ENCODE peak calls at places on chromosomes 5 and 9, in four cellular contexts. F is GM23338, C is mammary epithelial cell, E is fibroblast of lung. J is an unnamed sample.

GRCh38 chr9:6014668-6015270 is 655 bp downstream of the RANBP6 start:
- DNase-seq in E (peak), C (peak), F (no peak), J (peak)

GRCh38 chr5:166127766-166128565 is 2163.5 kb upstream of the WWC1 start:
- DNase-seq in E (no peak), C (no peak), F (no peak), J (no peak)

GRCh38 chr9:74573792-74574191 is 76.7 kb downstream of the RORB start:
- DNase-seq in F (no peak), C (no peak), E (no peak), J (no peak)

GRCh38 chr5:149213264-149213663 is 58.4 kb upstream of the AFAP1L1 start:
- DNase-seq in C (no peak), E (no peak), F (no peak), J (no peak)

GRCh38 chr5:54701179-54701578 is 183.6 kb downstream of the SNX18 start:
- DNase-seq in E (peak), F (peak), C (peak), J (peak)

GRCh38 chr9:121774715-121775613 is 123.5 kb downstream of the DAB2IP start:
- DNase-seq in E (no peak), F (no peak), C (no peak), J (no peak)

GRCh38 chr5:146813346-146813745 is 65.2 kb downstream of the PPP2R2B start:
- DNase-seq in E (no peak), F (no peak), C (no peak), J (no peak)

GRCh38 chr5:6742081-6742758 is 29.0 kb downstream of the TENT4A start:
- DNase-seq in F (no peak), C (no peak), E (no peak), J (no peak)

GRCh38 chr5:95583992-95584391 is 29.1 kb downstream of the ARSK start:
- DNase-seq in C (no peak), F (no peak), E (no peak), J (no peak)

GRCh38 chr9:1018121-1018520 is 32.0 kb upstream of the DMRT2 start:
- DNase-seq in E (no peak), F (peak), C (no peak), J (peak)

GRCh38 chr9:121474225-121474947 is 25.3 kb downstream of the GGTA1 start:
- DNase-seq in C (no peak), F (peak), E (no peak), J (no peak)

GRCh38 chr9:124149992-124150391 is 107.8 kb upstream of the NEK6 start:
- DNase-seq in E (no peak), F (peak), C (no peak), J (peak)

GRCh38 chr5:93579561-93580386 is 1.2 kb downstream of the NR2F1-AS1 start:
- DNase-seq in E (peak), F (peak), C (peak), J (peak)
- TF ChIP-seq EZH2 in E (no peak), F (peak), C (no peak), J (no peak)

DNA sequence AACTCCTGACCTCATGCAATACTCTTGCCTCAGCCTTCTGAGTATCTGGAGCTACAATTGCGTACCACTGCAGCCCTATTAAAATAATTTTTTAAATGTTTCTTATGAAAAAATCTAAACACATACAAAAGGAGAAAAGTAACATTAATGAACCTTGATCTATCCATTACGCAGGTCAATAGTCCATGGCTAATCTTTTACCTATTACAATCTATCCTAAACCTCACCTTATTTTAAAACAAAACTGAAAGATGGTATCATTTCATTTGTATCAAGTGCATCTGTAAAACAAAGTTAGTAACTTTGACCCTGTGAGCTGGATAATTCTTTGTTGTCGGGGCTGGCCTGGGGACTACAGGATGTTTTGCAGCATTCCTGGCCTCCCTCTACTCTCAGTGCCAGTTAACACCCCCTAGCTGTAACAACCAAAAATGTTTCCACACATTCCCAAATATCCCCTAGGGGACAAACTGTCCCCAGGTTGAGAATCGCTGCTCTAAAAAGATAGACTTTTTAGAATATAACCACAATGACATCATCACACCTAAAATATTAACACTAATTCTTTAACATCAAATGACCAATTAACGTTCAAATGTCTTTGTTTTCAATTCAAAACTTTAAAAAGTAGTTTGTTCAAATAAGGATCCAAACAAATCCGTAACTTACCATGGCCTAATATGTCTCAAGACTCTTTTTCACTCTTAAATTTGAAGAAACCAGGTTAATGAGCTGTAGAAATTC is 54.8 kb downstream of the RNF38 start:
- DNase-seq in F (peak), E (no peak), C (no peak), J (no peak)
- TF ChIP-seq CTCF in F (peak), E (no peak), C (no peak), J (peak)

GRCh38 chr5:157571357-157571827 is 4.2 kb downstream of the ADAM19 start:
- DNase-seq in E (peak), F (peak), C (no peak), J (no peak)

GRCh38 chr5:157576678-157577077 is 1.1 kb upstream of the ADAM19 start:
- DNase-seq in F (no peak), E (no peak), C (no peak), J (no peak)

GRCh38 chr5:157578079-157578780 is 2.7 kb upstream of the ADAM19 start:
- DNase-seq in E (no peak), F (no peak), C (no peak), J (no peak)

GRCh38 chr5:157574456-157575095 is 999 bp downstream of the ADAM19 start:
- DNase-seq in C (no peak), E (no peak), F (peak), J (no peak)

DNA sequence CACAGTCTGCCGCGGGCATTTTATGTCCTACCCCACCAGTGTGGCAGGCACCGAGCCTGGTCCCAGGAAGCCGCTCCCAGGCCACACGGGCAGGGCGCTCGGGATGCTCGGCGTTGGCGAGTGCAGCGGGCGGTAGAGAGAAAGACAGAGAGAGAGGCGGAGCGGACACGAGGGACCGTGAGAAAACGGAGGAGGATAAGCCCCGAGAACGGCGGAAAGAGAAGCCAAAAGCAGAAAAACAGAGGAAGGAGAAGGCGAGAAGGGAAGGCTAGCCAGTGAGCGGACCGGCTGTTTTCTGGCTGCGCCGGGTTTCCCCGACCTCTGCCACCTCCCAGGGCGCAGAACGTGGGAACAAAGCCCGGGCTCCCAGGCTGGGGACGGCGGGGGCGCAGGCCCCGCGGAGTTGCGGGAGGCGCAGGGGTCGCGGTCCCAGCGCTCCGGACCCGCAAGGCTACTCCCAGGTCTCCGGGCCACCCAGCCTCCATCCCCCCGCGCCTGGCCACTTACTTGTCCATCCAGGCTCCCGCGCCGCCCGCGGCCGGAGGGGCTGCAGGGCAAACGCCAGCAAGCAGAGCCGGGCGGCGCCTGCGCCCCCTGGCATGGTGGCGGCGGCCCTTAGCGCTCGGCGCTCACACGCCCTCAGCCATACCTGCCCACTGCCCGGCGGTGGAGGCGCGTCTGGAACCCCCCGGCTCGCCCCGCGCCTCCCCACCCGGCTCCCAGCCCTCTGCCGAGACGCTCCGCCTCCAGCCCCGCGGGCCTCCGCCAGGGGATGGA is at the start of gene ADAM19:
- DNase-seq in E (peak), C (peak), F (peak), J (peak)
- TF ChIP-seq EZH2 in E (no peak), C (no peak), F (no peak), J (no peak)

DNA sequence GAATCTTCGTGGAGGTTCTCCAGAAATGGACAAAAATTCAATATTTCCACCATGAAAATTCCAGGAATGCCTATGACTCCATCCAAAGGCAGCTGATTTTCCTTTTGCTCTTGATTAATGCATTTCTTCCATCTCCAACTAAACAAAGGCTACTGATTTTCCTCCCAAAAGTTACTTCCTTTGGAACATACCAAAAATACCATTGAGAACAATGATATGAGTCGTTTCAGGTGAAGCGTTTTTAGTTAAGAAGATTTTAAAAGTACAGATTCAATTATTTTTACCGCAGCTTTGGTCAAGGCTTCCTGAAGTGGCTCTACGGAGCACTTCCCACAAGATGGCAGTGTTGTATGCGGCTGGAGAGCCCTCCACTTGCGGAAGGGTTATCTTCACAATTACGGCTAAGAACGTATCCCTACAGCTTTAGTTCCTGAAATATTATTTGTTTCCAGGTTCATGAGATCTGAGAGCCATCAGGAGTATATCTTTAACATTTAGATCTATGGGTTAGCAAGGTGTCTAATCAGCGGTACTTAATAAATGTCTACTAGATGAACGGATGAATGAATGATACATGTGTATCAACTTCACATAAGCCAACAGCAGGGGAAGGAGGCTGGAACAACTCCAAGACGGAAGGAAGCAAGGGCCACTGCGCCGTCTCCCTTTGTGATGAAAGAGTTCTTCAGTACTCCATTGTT is 35.9 kb upstream of the ARSB start:
- DNase-seq in C (peak), E (peak), F (peak), J (peak)
- TF ChIP-seq CTCF in C (peak), E (peak), F (peak), J (peak)

GRCh38 chr5:56670916-56671315 is 144.4 kb upstream of the MAP3K1 start:
- DNase-seq in F (no peak), C (no peak), E (peak), J (peak)
- TF ChIP-seq EZH2 in F (no peak), C (no peak), E (no peak), J (no peak)

DNA sequence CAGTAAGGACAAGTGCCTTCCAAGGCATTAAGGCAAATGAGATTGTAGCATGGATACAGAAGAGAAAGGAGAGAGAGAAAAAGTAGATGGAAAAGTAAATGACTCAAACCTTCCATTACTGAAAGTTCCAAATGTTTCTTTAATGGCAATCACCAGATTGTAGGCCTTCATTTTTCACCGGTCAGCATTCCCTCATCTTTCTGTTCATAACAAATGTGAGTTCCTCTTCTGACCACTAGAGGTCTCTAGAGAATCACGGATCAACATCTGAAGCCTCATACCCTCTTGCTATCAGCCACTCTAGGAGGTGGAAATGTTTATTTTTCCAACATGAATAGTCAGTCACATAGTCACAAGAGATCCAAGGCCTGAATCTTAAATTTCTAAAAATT is 73.6 kb upstream of the RPS23 start:
- DNase-seq in C (peak), E (peak), F (peak), J (peak)
- TF ChIP-seq CTCF in C (peak), E (peak), F (peak), J (peak)

J was measured in PC-3.